ENCODE peak calls at places on chromosome 4, in nine cellular contexts. R is AG04450, U is esophagus squamous epithelium, S is tibial artery, H is AG10803, J is AG09309, Q is psoas muscle, G is MG63, O is mammary epithelial cell. K is an unnamed sample.

GRCh38 chr4:69858683-69859082 is 1.3 kb downstream of the SULT1E1 start:
- DNase-seq in R (no peak), U (no peak), S (no peak), H (no peak), J (no peak), Q (no peak), G (no peak), O (peak), K (no peak)

GRCh38 chr4:6951880-6952381 is 42.3 kb downstream of the TBC1D14 start:
- DNase-seq in R (no peak), U (no peak), S (no peak), H (no peak), J (no peak), Q (peak), G (no peak), O (no peak), K (no peak)

GRCh38 chr4:145840162-145840768 is 98.4 kb downstream of the ZNF827 start:
- DNase-seq in R (no peak), U (no peak), S (no peak), H (peak), J (no peak), Q (no peak), G (no peak), O (peak), K (no peak)

GRCh38 chr4:10666616-10667015 is 18.0 kb downstream of the CLNK start:
- DNase-seq in R (no peak), U (no peak), S (no peak), H (no peak), J (no peak), Q (no peak), G (no peak), O (no peak), K (no peak)

GRCh38 chr4:106502106-106502699 is 133.6 kb upstream of the GIMD1 start:
- DNase-seq in R (peak), U (no peak), S (peak), H (peak), J (no peak), Q (peak), G (no peak), O (peak), K (no peak)

GRCh38 chr4:7625073-7625472 is 190.3 kb upstream of the PSAPL1 start:
- DNase-seq in R (peak), U (no peak), S (no peak), H (peak), J (peak), Q (no peak), G (peak), O (no peak), K (no peak)

GRCh38 chr4:57249083-57249482 is 138.9 kb upstream of the IGFBP7 start:
- DNase-seq in R (no peak), U (no peak), S (no peak), H (no peak), J (peak), Q (no peak), G (no peak), O (peak), K (no peak)

GRCh38 chr4:30616943-30617646 is 103.1 kb upstream of the PCDH7 start:
- DNase-seq in R (no peak), U (no peak), S (no peak), H (no peak), J (no peak), Q (no peak), G (no peak), O (peak), K (no peak)

GRCh38 chr4:164058775-164059174 is 564.3 kb downstream of the TMA16 start:
- DNase-seq in R (no peak), U (no peak), S (no peak), H (no peak), J (no peak), Q (no peak), G (no peak), O (no peak), K (no peak)

GRCh38 chr4:128862608-128863313 is 53.3 kb downstream of the JADE1 start:
- DNase-seq in R (no peak), U (no peak), S (no peak), H (no peak), J (no peak), Q (no peak), G (no peak), O (no peak), K (no peak)

GRCh38 chr4:165522049-165522448 is 143.2 kb downstream of the CPE start:
- DNase-seq in R (no peak), U (no peak), S (no peak), H (no peak), J (no peak), Q (no peak), G (no peak), O (no peak), K (no peak)

GRCh38 chr4:56186808-56187523 is 200.3 kb downstream of the AASDH start:
- DNase-seq in R (no peak), U (no peak), S (no peak), H (no peak), J (no peak), Q (no peak), G (no peak), O (no peak), K (no peak)

GRCh38 chr4:122346036-122346435 is 32.8 kb upstream of the ADAD1 start:
- DNase-seq in R (no peak), U (no peak), S (no peak), H (peak), J (no peak), Q (no peak), G (no peak), O (no peak), K (peak)

GRCh38 chr4:149790172-149790907 is 25.3 kb downstream of the IQCM start:
- DNase-seq in R (no peak), U (no peak), S (no peak), H (peak), J (peak), Q (no peak), G (no peak), O (peak), K (no peak)

GRCh38 chr4:128364565-128364964 is 77.0 kb upstream of the PGRMC2 start:
- DNase-seq in R (no peak), U (no peak), S (no peak), H (no peak), J (no peak), Q (no peak), G (no peak), O (no peak), K (no peak)

GRCh38 chr4:169064281-169064680 is 54.2 kb upstream of the CBR4 start:
- DNase-seq in R (no peak), U (no peak), S (no peak), H (peak), J (no peak), Q (no peak), G (peak), O (peak), K (no peak)

GRCh38 chr4:8468746-8469535 is 28.4 kb downstream of the TRMT44 start:
- DNase-seq in R (peak), U (no peak), S (no peak), H (peak), J (no peak), Q (peak), G (peak), O (peak), K (peak)

GRCh38 chr4:16196482-16197393 is 29.5 kb downstream of the TAPT1 start:
- DNase-seq in R (no peak), U (no peak), S (no peak), H (peak), J (peak), Q (no peak), G (peak), O (peak), K (no peak)

GRCh38 chr4:176883108-176883550 is 90.4 kb upstream of the VEGFC start:
- DNase-seq in R (no peak), U (no peak), S (no peak), H (peak), J (no peak), Q (no peak), G (no peak), O (no peak), K (no peak)

GRCh38 chr4:3766207-3766790 is at the start of gene ADRA2C:
- DNase-seq in R (no peak), U (no peak), S (no peak), H (peak), J (no peak), Q (peak), G (peak), O (no peak), K (no peak)

GRCh38 chr4:182880387-182881356 is 36.5 kb downstream of the DCTD start:
- DNase-seq in R (no peak), U (no peak), S (no peak), H (no peak), J (no peak), Q (no peak), G (peak), O (peak), K (no peak)

GRCh38 chr4:74318270-74318669 is 10.0 kb downstream of the EPGN start:
- DNase-seq in R (no peak), U (no peak), S (no peak), H (no peak), J (no peak), Q (no peak), G (no peak), O (no peak), K (no peak)

GRCh38 chr4:35950442-35950841 is 293.9 kb downstream of the ARAP2 start:
- DNase-seq in R (no peak), U (no peak), S (no peak), H (no peak), J (no peak), Q (no peak), G (no peak), O (no peak), K (no peak)

GRCh38 chr4:113555868-113556267 is 205.7 kb downstream of the CAMK2D start:
- DNase-seq in R (no peak), U (no peak), S (no peak), H (no peak), J (no peak), Q (no peak), G (no peak), O (no peak), K (no peak)

GRCh38 chr4:10028910-10029309 is 7.6 kb upstream of the SLC2A9 start:
- DNase-seq in R (no peak), U (no peak), S (no peak), H (peak), J (no peak), Q (no peak), G (peak), O (no peak), K (no peak)

GRCh38 chr4:120853101-120853940 is 69.2 kb downstream of the PRDM5 start:
- DNase-seq in R (no peak), U (no peak), S (no peak), H (peak), J (no peak), Q (no peak), G (no peak), O (no peak), K (no peak)

GRCh38 chr4:960736-961650 is 12.4 kb downstream of the DGKQ start:
- DNase-seq in R (no peak), U (no peak), S (no peak), H (no peak), J (no peak), Q (peak), G (no peak), O (no peak), K (no peak)

GRCh38 chr4:100421356-100421978 is 96.4 kb downstream of the EMCN start:
- DNase-seq in R (no peak), U (no peak), S (no peak), H (peak), J (no peak), Q (no peak), G (no peak), O (peak), K (no peak)

GRCh38 chr4:162841769-162842168 is 324.9 kb downstream of the NAF1 start:
- DNase-seq in R (no peak), U (no peak), S (no peak), H (no peak), J (no peak), Q (no peak), G (no peak), O (no peak), K (no peak)

GRCh38 chr4:39319678-39320077 is 46.5 kb downstream of the RFC1 start:
- DNase-seq in R (peak), U (no peak), S (no peak), H (peak), J (peak), Q (no peak), G (peak), O (peak), K (peak)

GRCh38 chr4:146349306-146349705 is 135.0 kb downstream of the REELD1 start:
- DNase-seq in R (no peak), U (no peak), S (no peak), H (no peak), J (no peak), Q (no peak), G (no peak), O (peak), K (no peak)

GRCh38 chr4:105896461-105896939 is 1.2 kb downstream of the NPNT start:
- DNase-seq in R (no peak), U (no peak), S (no peak), H (no peak), J (no peak), Q (no peak), G (no peak), O (no peak), K (no peak)

GRCh38 chr4:4990857-4991540 is 28.3 kb downstream of the CYTL1 start:
- DNase-seq in R (no peak), U (no peak), S (peak), H (peak), J (peak), Q (peak), G (peak), O (peak), K (peak)

GRCh38 chr4:183563874-183564273 is 59.0 kb downstream of the ING2 start:
- DNase-seq in R (no peak), U (no peak), S (no peak), H (peak), J (peak), Q (no peak), G (peak), O (peak), K (no peak)

GRCh38 chr4:126097155-126097554 is 782.4 kb downstream of the FAT4 start:
- DNase-seq in R (no peak), U (no peak), S (no peak), H (no peak), J (no peak), Q (no peak), G (no peak), O (no peak), K (no peak)

GRCh38 chr4:14379148-14379547 is 623.1 kb upstream of the CPEB2 start:
- DNase-seq in R (no peak), U (no peak), S (no peak), H (no peak), J (no peak), Q (no peak), G (no peak), O (peak), K (no peak)

GRCh38 chr4:163251204-163251603 is 81.2 kb downstream of the NPY1R start:
- DNase-seq in R (no peak), U (no peak), S (no peak), H (no peak), J (no peak), Q (no peak), G (no peak), O (no peak), K (no peak)

GRCh38 chr4:17650404-17650803 is 36.0 kb downstream of the MED28 start:
- DNase-seq in R (no peak), U (no peak), S (no peak), H (no peak), J (no peak), Q (peak), G (no peak), O (no peak), K (no peak)

GRCh38 chr4:185464887-185465286 is 6.6 kb downstream of the CCDC110 start:
- DNase-seq in R (no peak), U (no peak), S (no peak), H (no peak), J (no peak), Q (no peak), G (no peak), O (no peak), K (no peak)

GRCh38 chr4:72569719-72570235 is 756 bp upstream of the ADAMTS3 start:
- DNase-seq in R (no peak), U (no peak), S (no peak), H (no peak), J (no peak), Q (peak), G (peak), O (no peak), K (no peak)

GRCh38 chr4:72568959-72569718 is at the start of gene ADAMTS3:
- DNase-seq in R (peak), U (no peak), S (peak), H (peak), J (no peak), Q (peak), G (peak), O (peak), K (no peak)

GRCh38 chr4:72567036-72567435 is 2.0 kb downstream of the ADAMTS3 start:
- DNase-seq in R (no peak), U (no peak), S (no peak), H (no peak), J (no peak), Q (no peak), G (no peak), O (no peak), K (no peak)

GRCh38 chr4:72566573-72566972 is 2.4 kb downstream of the ADAMTS3 start:
- DNase-seq in R (no peak), U (no peak), S (no peak), H (no peak), J (no peak), Q (no peak), G (no peak), O (no peak), K (no peak)

DNA sequence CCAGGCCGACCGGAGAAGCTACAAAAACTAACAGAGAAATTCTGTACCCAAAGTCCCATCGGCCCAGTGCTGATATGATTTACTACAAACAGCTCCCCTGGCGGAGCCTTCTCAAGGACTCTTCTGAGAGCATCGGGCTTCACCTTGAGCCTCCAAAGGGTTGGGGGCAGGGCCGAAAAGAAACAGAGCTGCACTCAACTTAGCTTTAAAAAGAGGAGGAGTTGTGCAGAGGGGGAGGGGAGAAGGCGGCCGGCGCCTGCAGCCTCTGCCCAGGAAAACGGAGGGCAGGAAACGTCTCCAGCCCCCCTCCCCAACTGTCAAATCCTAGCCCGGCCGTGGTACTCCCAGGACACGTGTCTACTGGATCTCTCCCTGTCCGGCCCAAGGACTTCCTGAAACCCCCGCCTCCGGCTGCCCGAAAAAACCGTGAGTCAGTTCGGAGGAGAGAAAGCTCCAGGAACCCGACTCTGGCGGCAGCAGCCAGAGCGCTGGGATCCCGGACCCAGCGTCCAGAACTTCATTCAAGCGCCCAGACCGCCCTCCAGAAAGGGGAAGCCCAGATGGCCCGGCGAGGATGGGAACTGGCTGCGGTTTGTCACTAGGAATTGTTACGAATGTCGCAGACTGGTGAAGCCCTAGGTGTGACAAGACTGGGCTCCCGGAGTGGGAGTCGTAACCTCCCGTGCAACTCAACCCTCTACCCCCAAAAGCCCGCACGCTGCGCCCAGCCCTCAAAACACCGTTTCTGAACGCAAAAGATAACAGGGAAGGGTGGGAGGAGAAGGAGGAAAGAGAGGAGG is 1.0 kb downstream of the ADAMTS3 start:
- DNase-seq in R (peak), U (no peak), S (peak), H (peak), J (peak), Q (peak), G (peak), O (peak), K (no peak)
- H3K4me3 ChIP-seq in R (peak), U (peak), S (peak), H (peak), J (peak), Q (peak), G (peak), O (peak), K (peak)

GRCh38 chr4:116215622-116216021 is 869.8 kb downstream of the TRAM1L1 start:
- DNase-seq in R (no peak), U (no peak), S (no peak), H (no peak), J (no peak), Q (no peak), G (no peak), O (no peak), K (no peak)
- H3K4me3 ChIP-seq in R (no peak), U (no peak), S (no peak), H (no peak), J (no peak), Q (no peak), G (no peak), O (no peak), K (no peak)

GRCh38 chr4:131534944-131535640 is 1614.0 kb upstream of the PCDH10 start:
- DNase-seq in R (no peak), U (no peak), S (no peak), H (no peak), J (no peak), Q (no peak), G (no peak), O (no peak), K (no peak)

GRCh38 chr4:131526686-131527085 is 1622.4 kb upstream of the PCDH10 start:
- DNase-seq in R (no peak), U (no peak), S (no peak), H (no peak), J (no peak), Q (no peak), G (no peak), O (no peak), K (no peak)

GRCh38 chr4:131531087-131531486 is 1618.0 kb upstream of the PCDH10 start:
- DNase-seq in R (no peak), U (no peak), S (no peak), H (no peak), J (no peak), Q (no peak), G (no peak), O (no peak), K (no peak)
- H3K4me3 ChIP-seq in R (no peak), U (no peak), S (no peak), H (no peak), J (no peak), Q (no peak), G (no peak), O (no peak), K (no peak)

DNA sequence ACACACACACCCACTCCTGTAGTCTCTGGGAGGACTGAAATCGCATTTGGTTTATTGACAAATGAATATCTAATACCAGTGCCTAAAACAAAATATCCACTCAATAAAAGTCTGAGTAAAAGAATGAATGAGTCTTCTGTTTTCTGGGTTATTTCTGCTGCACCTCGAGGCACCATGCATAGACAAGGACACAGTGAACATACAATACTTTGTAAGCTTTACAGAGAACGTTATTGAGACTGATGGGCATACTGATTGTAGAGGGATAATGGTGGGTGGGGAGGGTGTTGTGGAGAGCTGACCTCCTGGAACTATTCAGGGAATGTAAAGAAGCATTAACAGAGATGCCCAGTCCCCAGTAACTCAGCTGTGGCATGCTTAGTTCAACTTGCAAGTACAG is 14.1 kb upstream of the KCNIP4 start:
- DNase-seq in R (no peak), U (no peak), S (no peak), H (no peak), J (no peak), Q (no peak), G (no peak), O (no peak), K (no peak)
- H3K4me3 ChIP-seq in R (no peak), U (no peak), S (no peak), H (no peak), J (no peak), Q (no peak), G (no peak), O (no peak), K (no peak)

GRCh38 chr4:40927108-40927507 is 177.4 kb downstream of the NSUN7 start:
- DNase-seq in R (no peak), U (no peak), S (no peak), H (no peak), J (no peak), Q (no peak), G (no peak), O (no peak), K (no peak)

GRCh38 chr4:40931825-40932224 is 182.1 kb downstream of the NSUN7 start:
- DNase-seq in R (no peak), U (no peak), S (no peak), H (no peak), J (no peak), Q (no peak), G (no peak), O (no peak), K (no peak)

GRCh38 chr4:40934671-40935070 is 184.9 kb downstream of the NSUN7 start:
- DNase-seq in R (no peak), U (no peak), S (no peak), H (no peak), J (no peak), Q (no peak), G (no peak), O (no peak), K (no peak)

GRCh38 chr4:40933272-40934053 is 183.7 kb downstream of the NSUN7 start:
- DNase-seq in R (peak), U (no peak), S (no peak), H (peak), J (no peak), Q (peak), G (no peak), O (no peak), K (no peak)

DNA sequence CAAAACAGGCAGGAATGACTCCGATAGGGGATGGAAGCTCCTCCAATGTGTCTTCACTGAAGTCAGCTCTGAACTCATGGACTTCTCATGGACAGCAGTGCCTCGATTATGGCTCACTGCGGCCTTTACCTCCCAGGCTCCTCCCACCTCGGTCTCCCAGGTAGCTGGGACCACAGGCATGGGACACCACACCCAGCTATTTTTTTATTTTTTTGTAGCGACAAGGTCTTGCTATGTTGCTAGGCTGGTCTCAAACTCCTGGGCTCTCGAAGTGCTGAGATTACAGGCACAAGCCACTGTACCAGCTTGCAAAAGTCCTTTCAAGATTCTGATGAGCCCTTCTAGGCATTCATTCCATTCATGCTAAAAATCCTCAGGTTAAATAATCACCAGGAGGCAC is 181.5 kb downstream of the NSUN7 start:
- DNase-seq in R (no peak), U (no peak), S (no peak), H (no peak), J (no peak), Q (no peak), G (no peak), O (no peak), K (no peak)
- H3K4me3 ChIP-seq in R (no peak), U (no peak), S (no peak), H (no peak), J (no peak), Q (no peak), G (no peak), O (no peak), K (no peak)